ENCODE peak calls at places on chromosomes 12 and 14, in seven cellular contexts. L is esophagus squamous epithelium; T is CD4-positive, alpha-beta memory T cell; K is neuronal stem cell; G is left ventricle myocardium inferior; Q is Karpas-422; S is endothelial cell of umbilical vein. Z is an unnamed sample.
A peak's percentile ranks its signal among the peaks of the same experiment; 100 is the strongest.

GRCh38 chr12:1839464-1839863 is 19.1 kb downstream of the LRTM2 start:
- DNase-seq in L (no peak), K (no peak), S (no peak), G (no peak), T (no peak), Q (no peak), Z (no peak)

GRCh38 chr12:100666588-100666987 is 93.1 kb downstream of the GAS2L3 start:
- DNase-seq in L (no peak), T (no peak), S (no peak), G (no peak), K (no peak), Q (no peak), Z (no peak)

GRCh38 chr12:122929812-122930211 is 33.9 kb upstream of the VPS37B start:
- DNase-seq in G (no peak), Q (no peak), T (no peak), L (no peak), K (no peak), S (no peak), Z (no peak)

GRCh38 chr14:81727243-81727642 is 193.6 kb upstream of the SEL1L start:
- DNase-seq in S (no peak), G (no peak), Q (no peak), K (no peak), T (no peak), L (no peak), Z (peak; percentile 1)

GRCh38 chr14:55329999-55330710 is 58.9 kb downstream of the FBXO34 start:
- DNase-seq in L (no peak), K (no peak), T (no peak), S (no peak), G (no peak), Q (no peak), Z (no peak)

GRCh38 chr14:106044949-106045596 is 518.7 kb downstream of the TMEM121 start:
- DNase-seq in T (peak; percentile 66), Q (peak; percentile 77), G (no peak), L (no peak), K (no peak), S (no peak), Z (peak; percentile 79)

GRCh38 chr14:37620856-37621255 is 25.4 kb downstream of the TTC6 start:
- DNase-seq in T (no peak), S (no peak), G (no peak), K (no peak), Q (no peak), L (no peak), Z (no peak)

GRCh38 chr14:101520621-101521305 is 40.5 kb upstream of the DIO3 start:
- DNase-seq in K (no peak), S (no peak), Q (no peak), L (no peak), G (peak; percentile 35), T (no peak), Z (no peak)

GRCh38 chr14:29898470-29898869 is 29.2 kb downstream of the PRKD1 start:
- DNase-seq in K (no peak), G (no peak), L (no peak), S (no peak), Q (no peak), T (no peak), Z (no peak)

GRCh38 chr12:48442191-48442828 is 30.0 kb upstream of the ANP32D start:
- DNase-seq in G (no peak), K (no peak), L (no peak), S (no peak), T (no peak), Q (peak; percentile 52), Z (no peak)

GRCh38 chr14:99137001-99137700 is 134.8 kb downstream of the BCL11B start:
- DNase-seq in Q (no peak), G (no peak), K (no peak), S (no peak), L (no peak), T (no peak), Z (no peak)

GRCh38 chr12:94553130-94553519 is 93.5 kb upstream of the CEP83 start:
- DNase-seq in L (no peak), T (no peak), S (peak; percentile 57), G (no peak), Q (no peak), K (no peak), Z (no peak)

GRCh38 chr14:69750495-69750894 is 16.4 kb upstream of the SRSF5 start:
- DNase-seq in G (no peak), Q (no peak), K (no peak), L (no peak), S (no peak), T (no peak), Z (no peak)

GRCh38 chr12:52452101-52452500 is at the start of gene KRT6B:
- DNase-seq in Q (no peak), S (no peak), K (no peak), L (no peak), T (no peak), G (no peak), Z (no peak)

GRCh38 chr12:105409881-105410471 is 79.5 kb downstream of the C12orf75 start:
- DNase-seq in L (no peak), K (no peak), T (no peak), Q (no peak), G (peak; percentile 31), S (peak; percentile 96), Z (peak; percentile 73)

GRCh38 chr12:117309276-117309885 is 52.0 kb downstream of the NOS1 start:
- DNase-seq in T (no peak), K (no peak), L (no peak), S (no peak), Q (no peak), G (no peak), Z (no peak)

DNA sequence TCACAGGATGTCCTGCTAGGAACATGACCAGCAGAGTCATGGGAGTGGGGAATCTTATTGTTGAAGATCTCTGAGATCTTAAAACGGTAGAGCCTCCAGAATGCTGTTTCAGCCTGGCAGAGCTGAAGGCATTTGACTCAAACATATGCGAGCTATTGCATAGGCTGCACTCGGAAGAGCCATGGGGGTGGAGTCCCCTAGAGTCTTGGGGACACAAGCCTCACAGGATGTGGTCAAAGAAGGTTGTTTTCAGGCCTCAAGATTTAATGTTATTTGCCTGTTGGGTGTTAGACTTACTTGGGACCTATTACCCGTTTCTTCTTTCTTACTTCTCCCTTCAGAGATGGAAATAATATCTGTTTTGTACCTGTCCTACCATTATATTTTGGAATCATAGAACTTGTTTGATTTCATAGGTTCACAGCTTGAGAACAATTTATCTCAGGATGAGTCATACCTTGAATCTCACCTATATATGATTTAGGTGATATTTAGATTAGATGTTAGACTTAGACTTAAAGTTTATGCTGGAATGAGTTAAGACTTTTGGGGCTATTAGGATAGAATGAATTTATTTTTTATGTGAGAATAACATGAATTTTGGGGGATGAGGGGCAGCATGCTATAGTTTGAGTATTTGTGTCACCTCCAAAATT is 172.2 kb upstream of the ATP2B1 start:
- DNase-seq in L (peak; percentile 15), G (no peak), K (no peak), Q (peak; percentile 64), T (peak; percentile 74), S (no peak), Z (no peak)
- H3K4me1 ChIP-seq in L (no peaks in the 10 kb centered on the region), G (no peaks in the 10 kb centered on the region), K (peaks cover 10% of the 10 kb centered on the region), Q (peaks cover 15% of the 10 kb centered on the region), T (peaks cover 65% of the 10 kb centered on the region), S (no peaks in the 10 kb centered on the region), Z (peaks cover 23% of the 10 kb centered on the region)

GRCh38 chr12:121472150-121472905 is 72.4 kb downstream of the RNF34 start:
- DNase-seq in S (no peak), L (no peak), K (no peak), Q (no peak), T (no peak), G (no peak), Z (no peak)

GRCh38 chr12:121475279-121475678 is 75.4 kb downstream of the RNF34 start:
- DNase-seq in Q (no peak), T (no peak), S (no peak), G (no peak), K (no peak), L (no peak), Z (no peak)

DNA sequence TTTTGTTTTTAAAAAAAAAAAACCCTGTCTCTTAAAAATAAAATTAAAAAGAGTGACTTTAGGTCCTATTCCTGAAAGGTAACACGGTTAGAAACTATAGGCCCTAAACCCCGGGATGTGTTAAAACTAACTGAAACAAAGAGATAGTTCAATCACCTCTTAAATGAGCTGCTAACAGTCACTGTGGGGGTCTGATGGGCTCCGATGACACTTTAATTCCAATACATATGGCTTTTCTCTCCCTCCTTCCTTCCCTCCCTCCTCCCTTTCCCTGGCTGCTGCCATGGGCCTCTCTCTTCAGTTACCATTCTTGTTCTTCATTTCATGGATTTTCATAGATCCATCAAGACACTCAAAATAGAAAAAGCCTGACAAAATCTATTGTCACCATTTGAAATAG is 76.6 kb downstream of the RNF34 start:
- DNase-seq in K (no peak), Q (no peak), S (no peak), G (no peak), T (no peak), L (no peak), Z (no peak)
- H3K4me1 ChIP-seq in K (no peaks in the 10 kb centered on the region), Q (peaks cover 8% of the 10 kb centered on the region), S (no peaks in the 10 kb centered on the region), G (no peaks in the 10 kb centered on the region), T (no peaks in the 10 kb centered on the region), L (no peaks in the 10 kb centered on the region), Z (peaks cover 15% of the 10 kb centered on the region)

DNA sequence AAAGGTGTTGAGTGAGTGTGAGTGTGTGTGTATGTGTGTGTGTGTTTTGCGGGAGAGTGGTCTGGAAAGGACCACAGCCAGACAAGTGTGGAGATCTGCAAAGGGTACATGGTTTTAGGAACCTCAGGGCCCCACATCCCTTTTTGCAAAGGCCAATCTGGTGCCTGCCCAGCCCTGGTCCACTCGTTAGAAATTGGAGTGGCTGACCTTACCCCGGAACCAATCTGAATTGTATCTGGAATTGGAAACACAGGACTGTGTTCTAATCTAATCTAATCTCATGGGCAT is 11.3 kb upstream of the TBX3 start:
- DNase-seq in S (no peak), K (no peak), Q (no peak), L (no peak), G (no peak), T (no peak), Z (no peak)
- H3K4me1 ChIP-seq in S (no peaks in the 10 kb centered on the region), K (no peaks in the 10 kb centered on the region), Q (no peaks in the 10 kb centered on the region), L (peaks cover 8% of the 10 kb centered on the region), G (peaks cover 26% of the 10 kb centered on the region), T (no peaks in the 10 kb centered on the region), Z (no peaks in the 10 kb centered on the region)

GRCh38 chr12:91222746-91223145 is 40.1 kb upstream of the DCN start:
- DNase-seq in Q (no peak), S (peak; percentile 20), L (no peak), K (no peak), G (no peak), T (no peak), Z (no peak)

GRCh38 chr12:91224411-91224810 is 41.8 kb upstream of the DCN start:
- DNase-seq in S (no peak), T (no peak), G (no peak), K (no peak), Q (no peak), L (no peak), Z (no peak)

GRCh38 chr12:91219919-91220318 is 37.3 kb upstream of the DCN start:
- DNase-seq in G (no peak), S (no peak), Q (no peak), T (no peak), L (no peak), K (no peak), Z (no peak)

GRCh38 chr12:91226951-91227350 is 44.3 kb upstream of the DCN start:
- DNase-seq in S (no peak), K (no peak), T (no peak), Q (no peak), G (no peak), L (no peak), Z (no peak)

DNA sequence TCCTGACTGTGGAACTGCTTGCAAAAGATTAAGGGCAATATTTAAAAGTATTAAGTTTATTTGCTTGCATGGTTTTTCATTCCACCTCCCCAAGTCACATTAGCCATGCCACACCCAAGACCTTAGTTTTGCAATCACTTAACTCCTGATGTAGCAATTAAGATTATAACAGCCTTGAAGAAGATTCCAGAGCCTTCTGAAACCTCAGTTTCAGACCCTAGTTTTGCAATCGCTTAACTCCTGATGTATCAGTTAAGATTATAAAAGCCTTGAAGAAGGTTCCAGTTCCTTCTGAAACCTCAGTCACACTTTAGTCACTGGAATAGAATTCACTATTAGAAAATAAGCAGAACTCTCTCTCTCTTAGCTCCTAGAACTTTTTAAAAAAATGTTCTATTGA is 42.7 kb upstream of the DCN start:
- DNase-seq in L (no peak), G (no peak), Q (no peak), S (no peak), K (no peak), T (no peak), Z (no peak)
- H3K4me1 ChIP-seq in L (no peaks in the 10 kb centered on the region), G (no peaks in the 10 kb centered on the region), Q (no peaks in the 10 kb centered on the region), S (no peaks in the 10 kb centered on the region), K (no peaks in the 10 kb centered on the region), T (no peaks in the 10 kb centered on the region), Z (no peaks in the 10 kb centered on the region)